ENCODE peak calls at places on chromosomes 16 and 17, in six cellular contexts. Q is GM04504; F is stimulated activated CD4-positive, alpha-beta T cell treated with anti-CD3 and anti-CD28 coated beads, Interleukin-4, amount 100 ng/mL, for 4 hours; C is tibial artery; U is activated T-helper 9 cell treated with anti-CD3 and anti-CD28 coated beads, Interleukin-2, amount 50 U/mL, for 16 hours; A is fibroblast of the aortic adventitia. P is an unnamed sample.

GRCh38 chr17:43755389-43755875 is 3.2 kb downstream of the SOST start:
- DNase-seq in U (no peak), A (peak), C (no peak), Q (no peak), F (no peak), P (no peak)

GRCh38 chr16:19463468-19464315 is 46.0 kb downstream of the TMC5 start:
- DNase-seq in A (no peak), U (no peak), Q (no peak), F (no peak), C (no peak), P (no peak)

GRCh38 chr17:1122681-1123396 is 56.9 kb downstream of the ABR start:
- DNase-seq in C (peak), U (peak), F (peak), Q (no peak), A (peak), P (peak)

GRCh38 chr17:48646183-48647102 is 20.3 kb upstream of the HOXB9 start:
- DNase-seq in A (no peak), U (no peak), F (peak), Q (no peak), C (no peak), P (no peak)

GRCh38 chr17:1951920-1952319 is 73.2 kb downstream of the RTN4RL1 start:
- DNase-seq in Q (no peak), C (no peak), U (no peak), F (no peak), A (no peak), P (peak)

GRCh38 chr17:8832711-8833352 is 33.7 kb upstream of the MFSD6L start:
- DNase-seq in F (no peak), U (peak), C (no peak), Q (no peak), A (no peak), P (no peak)

GRCh38 chr17:42783062-42783777 is 2.8 kb downstream of the WNK4 start:
- DNase-seq in C (no peak), F (no peak), A (peak), Q (peak), U (no peak), P (no peak)

GRCh38 chr17:1275962-1276736 is 3.3 kb upstream of the TRARG1 start:
- DNase-seq in C (peak), Q (no peak), F (peak), U (peak), A (peak), P (peak)

GRCh38 chr17:39139137-39139516 is 12.3 kb downstream of the PLXDC1 start:
- DNase-seq in F (no peak), A (peak), Q (peak), C (no peak), U (no peak), P (no peak)

GRCh38 chr17:20926532-20926931 is 116.3 kb downstream of the USP22 start:
- DNase-seq in C (no peak), F (no peak), U (no peak), A (peak), Q (no peak), P (no peak)

GRCh38 chr16:74296120-74296464 is 522 bp upstream of the PSMD7 start:
- DNase-seq in A (no peak), C (no peak), U (no peak), F (no peak), Q (no peak), P (no peak)

GRCh38 chr16:12061336-12062055 is 85.0 kb downstream of the SNX29 start:
- DNase-seq in U (no peak), Q (no peak), C (no peak), F (no peak), A (peak), P (no peak)

GRCh38 chr17:29959658-29960337 is 18.4 kb downstream of the EFCAB5 start:
- DNase-seq in Q (no peak), C (no peak), U (no peak), A (peak), F (no peak), P (no peak)

P was measured in NCI-H2171 treated with DMSO at 0.1 percent for 48 hours.